ENCODE peak calls at places on chromosome 1, in ten cellular contexts. One of them, this sample, is unnamed.

GRCh38 chr1:2472109-2472508 is 4.0 kb upstream of the PLCH2 start:
- DNase-seq in BE2C: no peak
- DNase-seq in heart right ventricle: no peak
- DNase-seq in H9: no peak
- DNase-seq in right lobe of liver: no peak
- DNase-seq in heart left ventricle: no peak
- DNase-seq in K562: no peak
- DNase-seq in fibroblast of lung: no peak
- DNase-seq in MM.1S: no peak
- DNase-seq in IMR-90: no peak
- DNase-seq in this sample: no peak

GRCh38 chr1:50917796-50918137 is 42.3 kb downstream of the FAF1 start:
- DNase-seq in K562: no peak
- DNase-seq in MM.1S: no peak
- DNase-seq in heart left ventricle: no peak
- DNase-seq in H9: no peak
- DNase-seq in right lobe of liver: no peak
- DNase-seq in heart right ventricle: no peak
- DNase-seq in BE2C: no peak
- DNase-seq in IMR-90: no peak
- DNase-seq in fibroblast of lung: no peak
- DNase-seq in this sample: no peak

GRCh38 chr1:201191723-201192477 is 1.3 kb downstream of the IGFN1 start:
- DNase-seq in H9: no peak
- DNase-seq in heart right ventricle: no peak
- DNase-seq in fibroblast of lung: peak; percentile 75
- DNase-seq in IMR-90: peak; percentile 98
- DNase-seq in K562: no peak
- DNase-seq in right lobe of liver: no peak
- DNase-seq in MM.1S: no peak
- DNase-seq in BE2C: no peak
- DNase-seq in heart left ventricle: no peak
- DNase-seq in this sample: no peak

GRCh38 chr1:112866981-112867380 is 89.0 kb downstream of the SLC16A1 start:
- DNase-seq in H9: no peak
- DNase-seq in heart right ventricle: no peak
- DNase-seq in MM.1S: no peak
- DNase-seq in K562: no peak
- DNase-seq in right lobe of liver: no peak
- DNase-seq in heart left ventricle: no peak
- DNase-seq in IMR-90: no peak
- DNase-seq in fibroblast of lung: no peak
- DNase-seq in BE2C: no peak
- DNase-seq in this sample: no peak

GRCh38 chr1:14852301-14852700 is 253.8 kb downstream of the KAZN start:
- DNase-seq in MM.1S: no peak
- DNase-seq in H9: no peak
- DNase-seq in BE2C: no peak
- DNase-seq in heart left ventricle: no peak
- DNase-seq in K562: no peak
- DNase-seq in fibroblast of lung: no peak
- DNase-seq in heart right ventricle: no peak
- DNase-seq in IMR-90: no peak
- DNase-seq in right lobe of liver: no peak
- DNase-seq in this sample: no peak

GRCh38 chr1:243523766-243524165 is 267.9 kb downstream of the SDCCAG8 start:
- DNase-seq in heart right ventricle: no peak
- DNase-seq in BE2C: no peak
- DNase-seq in fibroblast of lung: no peak
- DNase-seq in IMR-90: no peak
- DNase-seq in MM.1S: no peak
- DNase-seq in right lobe of liver: no peak
- DNase-seq in H9: no peak
- DNase-seq in K562: no peak
- DNase-seq in heart left ventricle: no peak
- DNase-seq in this sample: no peak

GRCh38 chr1:198734323-198735008 is 95.6 kb downstream of the PTPRC start:
- DNase-seq in MM.1S: peak; percentile 58
- DNase-seq in heart left ventricle: no peak
- DNase-seq in H9: no peak
- DNase-seq in right lobe of liver: no peak
- DNase-seq in BE2C: no peak
- DNase-seq in heart right ventricle: no peak
- DNase-seq in fibroblast of lung: no peak
- DNase-seq in K562: no peak
- DNase-seq in IMR-90: no peak
- DNase-seq in this sample: no peak

GRCh38 chr1:153968972-153969371 is 1.3 kb downstream of the CREB3L4 start:
- DNase-seq in IMR-90: no peak
- DNase-seq in heart right ventricle: no peak
- DNase-seq in right lobe of liver: no peak
- DNase-seq in MM.1S: no peak
- DNase-seq in fibroblast of lung: no peak
- DNase-seq in K562: no peak
- DNase-seq in H9: no peak
- DNase-seq in heart left ventricle: no peak
- DNase-seq in BE2C: no peak
- DNase-seq in this sample: no peak

GRCh38 chr1:41103761-41104160 is 82.2 kb upstream of the SLFNL1 start:
- DNase-seq in IMR-90: no peak
- DNase-seq in heart right ventricle: no peak
- DNase-seq in BE2C: no peak
- DNase-seq in heart left ventricle: no peak
- DNase-seq in MM.1S: no peak
- DNase-seq in H9: no peak
- DNase-seq in fibroblast of lung: no peak
- DNase-seq in right lobe of liver: no peak
- DNase-seq in K562: no peak
- DNase-seq in this sample: no peak

GRCh38 chr1:99456536-99456935 is 189.4 kb upstream of the PALMD start:
- DNase-seq in right lobe of liver: no peak
- DNase-seq in fibroblast of lung: no peak
- DNase-seq in heart right ventricle: no peak
- DNase-seq in heart left ventricle: no peak
- DNase-seq in MM.1S: no peak
- DNase-seq in H9: no peak
- DNase-seq in BE2C: no peak
- DNase-seq in IMR-90: peak; percentile 6
- DNase-seq in K562: no peak
- DNase-seq in this sample: no peak
- H3K4me1 ChIP-seq in right lobe of liver: no peaks in the 10 kb centered on the region
- H3K4me1 ChIP-seq in fibroblast of lung: peaks cover 8% of the 10 kb centered on the region
- H3K4me1 ChIP-seq in heart right ventricle: no peaks in the 10 kb centered on the region
- H3K4me1 ChIP-seq in heart left ventricle: no peaks in the 10 kb centered on the region
- H3K4me1 ChIP-seq in MM.1S: no peaks in the 10 kb centered on the region
- H3K4me1 ChIP-seq in H9: no peaks in the 10 kb centered on the region
- H3K4me1 ChIP-seq in BE2C: no peaks in the 10 kb centered on the region
- H3K4me1 ChIP-seq in IMR-90: peaks cover 4% of the 10 kb centered on the region
- H3K4me1 ChIP-seq in K562: no peaks in the 10 kb centered on the region
- H3K4me1 ChIP-seq in this sample: no peaks in the 10 kb centered on the region

DNA sequence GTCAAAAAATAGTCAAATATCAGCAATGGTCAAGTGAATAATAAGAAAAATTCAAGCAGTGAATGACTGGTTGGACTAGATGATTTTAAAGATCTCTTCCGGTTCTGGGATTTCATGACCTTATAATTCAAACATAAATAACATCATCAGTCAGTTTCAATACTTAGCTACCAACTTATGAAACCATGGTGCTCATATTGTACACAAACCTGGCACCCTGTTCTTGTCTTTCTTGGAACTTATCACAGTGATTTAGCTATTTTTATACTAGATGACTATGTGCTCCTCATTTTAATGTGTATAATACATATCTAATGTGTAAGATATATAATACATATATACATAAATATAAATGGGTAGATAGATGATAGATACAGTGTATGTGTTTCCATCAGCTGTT is 156.9 kb downstream of the CLEC20A start:
- DNase-seq in heart right ventricle: no peak
- DNase-seq in BE2C: no peak
- DNase-seq in K562: no peak
- DNase-seq in H9: no peak
- DNase-seq in fibroblast of lung: no peak
- DNase-seq in IMR-90: no peak
- DNase-seq in heart left ventricle: no peak
- DNase-seq in MM.1S: no peak
- DNase-seq in right lobe of liver: no peak
- DNase-seq in this sample: no peak
- H3K4me1 ChIP-seq in heart right ventricle: peaks cover 32% of the 10 kb centered on the region
- H3K4me1 ChIP-seq in BE2C: no peaks in the 10 kb centered on the region
- H3K4me1 ChIP-seq in K562: no peaks in the 10 kb centered on the region
- H3K4me1 ChIP-seq in H9: peaks cover 6% of the 10 kb centered on the region
- H3K4me1 ChIP-seq in fibroblast of lung: peaks cover 4% of the 10 kb centered on the region
- H3K4me1 ChIP-seq in IMR-90: peaks cover 10% of the 10 kb centered on the region
- H3K4me1 ChIP-seq in heart left ventricle: peaks cover 11% of the 10 kb centered on the region
- H3K4me1 ChIP-seq in MM.1S: peaks cover 3% of the 10 kb centered on the region
- H3K4me1 ChIP-seq in right lobe of liver: no peaks in the 10 kb centered on the region
- H3K4me1 ChIP-seq in this sample: peaks cover 38% of the 10 kb centered on the region

GRCh38 chr1:37473431-37474050 is 839 bp upstream of the ZC3H12A start:
- DNase-seq in K562: peak; percentile 75
- DNase-seq in IMR-90: no peak
- DNase-seq in heart left ventricle: no peak
- DNase-seq in BE2C: no peak
- DNase-seq in fibroblast of lung: no peak
- DNase-seq in MM.1S: no peak
- DNase-seq in right lobe of liver: no peak
- DNase-seq in heart right ventricle: no peak
- DNase-seq in H9: no peak
- DNase-seq in this sample: no peak

GRCh38 chr1:37472994-37473393 is 1.4 kb upstream of the ZC3H12A start:
- DNase-seq in K562: no peak
- DNase-seq in IMR-90: no peak
- DNase-seq in H9: no peak
- DNase-seq in right lobe of liver: no peak
- DNase-seq in MM.1S: no peak
- DNase-seq in heart right ventricle: no peak
- DNase-seq in BE2C: no peak
- DNase-seq in fibroblast of lung: no peak
- DNase-seq in heart left ventricle: no peak
- DNase-seq in this sample: no peak

GRCh38 chr1:37474697-37475379 is 458 bp downstream of the ZC3H12A start:
- DNase-seq in right lobe of liver: no peak
- DNase-seq in K562: peak; percentile 52
- DNase-seq in fibroblast of lung: no peak
- DNase-seq in BE2C: no peak
- DNase-seq in MM.1S: no peak
- DNase-seq in heart left ventricle: no peak
- DNase-seq in heart right ventricle: no peak
- DNase-seq in IMR-90: no peak
- DNase-seq in H9: no peak
- DNase-seq in this sample: peak; percentile 56

GRCh38 chr1:37475380-37476086 is 1.2 kb downstream of the ZC3H12A start:
- DNase-seq in MM.1S: no peak
- DNase-seq in H9: no peak
- DNase-seq in BE2C: no peak
- DNase-seq in heart right ventricle: no peak
- DNase-seq in K562: peak; percentile 45
- DNase-seq in right lobe of liver: no peak
- DNase-seq in fibroblast of lung: no peak
- DNase-seq in IMR-90: no peak
- DNase-seq in heart left ventricle: no peak
- DNase-seq in this sample: no peak

DNA sequence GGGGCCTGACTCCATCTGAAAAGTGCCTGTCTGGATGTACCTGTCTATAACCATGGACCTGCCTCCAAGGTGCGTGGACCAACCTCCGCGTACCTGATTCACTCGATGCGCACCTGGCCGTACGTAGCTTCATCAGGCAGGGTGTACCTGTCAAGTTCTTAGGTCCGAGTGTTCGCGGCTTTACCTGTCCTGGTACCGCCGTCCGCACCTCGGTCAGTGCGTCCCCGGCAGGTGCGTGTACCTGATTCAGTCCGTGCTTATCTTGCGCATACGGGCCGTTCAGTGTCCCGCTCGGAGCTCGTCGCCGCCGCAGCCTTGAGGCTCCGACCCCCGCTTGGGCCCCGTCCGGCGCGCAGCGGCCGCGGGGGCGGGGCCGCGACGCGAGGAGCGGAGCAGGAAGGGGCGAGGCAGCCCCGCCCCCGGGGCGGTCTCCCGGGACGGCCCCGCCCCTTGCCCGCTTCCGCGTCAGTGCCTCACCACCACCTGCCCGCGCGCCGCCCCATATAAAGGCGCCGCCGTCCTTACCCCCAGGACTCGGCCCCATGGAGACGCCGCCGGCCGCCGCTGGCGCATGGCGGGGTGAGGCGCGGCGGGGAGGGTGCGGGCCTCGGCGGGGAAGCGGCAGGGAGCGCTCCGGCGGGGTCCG is at the start of gene ZC3H12A:
- DNase-seq in IMR-90: peak; percentile 86
- DNase-seq in heart right ventricle: peak; percentile 85
- DNase-seq in fibroblast of lung: peak; percentile 85
- DNase-seq in K562: peak; percentile 99
- DNase-seq in H9: peak; percentile 88
- DNase-seq in BE2C: peak; percentile 86
- DNase-seq in right lobe of liver: peak; percentile 96
- DNase-seq in heart left ventricle: peak; percentile 92
- DNase-seq in MM.1S: peak; percentile 95
- DNase-seq in this sample: peak; percentile 96
- H3K4me1 ChIP-seq in IMR-90: peaks cover 53% of the 10 kb centered on the region
- H3K4me1 ChIP-seq in heart right ventricle: peaks cover 75% of the 10 kb centered on the region
- H3K4me1 ChIP-seq in fibroblast of lung: peaks cover 49% of the 10 kb centered on the region
- H3K4me1 ChIP-seq in K562: peaks cover 62% of the 10 kb centered on the region
- H3K4me1 ChIP-seq in H9: peaks cover 17% of the 10 kb centered on the region
- H3K4me1 ChIP-seq in BE2C: peaks cover 20% of the 10 kb centered on the region
- H3K4me1 ChIP-seq in right lobe of liver: no peaks in the 10 kb centered on the region
- H3K4me1 ChIP-seq in heart left ventricle: peaks cover 56% of the 10 kb centered on the region
- H3K4me1 ChIP-seq in MM.1S: peaks cover 31% of the 10 kb centered on the region
- H3K4me1 ChIP-seq in this sample: peaks cover 75% of the 10 kb centered on the region

GRCh38 chr1:3787347-3787710 is 9.0 kb downstream of the LRRC47 start:
- DNase-seq in IMR-90: no peak
- DNase-seq in MM.1S: no peak
- DNase-seq in BE2C: no peak
- DNase-seq in heart right ventricle: no peak
- DNase-seq in H9: no peak
- DNase-seq in heart left ventricle: no peak
- DNase-seq in fibroblast of lung: no peak
- DNase-seq in right lobe of liver: no peak
- DNase-seq in K562: no peak
- DNase-seq in this sample: no peak
- H3K4me1 ChIP-seq in IMR-90: no peaks in the 10 kb centered on the region
- H3K4me1 ChIP-seq in MM.1S: no peaks in the 10 kb centered on the region
- H3K4me1 ChIP-seq in BE2C: no peaks in the 10 kb centered on the region
- H3K4me1 ChIP-seq in heart right ventricle: peaks cover 22% of the 10 kb centered on the region
- H3K4me1 ChIP-seq in H9: peaks cover 4% of the 10 kb centered on the region
- H3K4me1 ChIP-seq in heart left ventricle: peaks cover 7% of the 10 kb centered on the region
- H3K4me1 ChIP-seq in fibroblast of lung: no peaks in the 10 kb centered on the region
- H3K4me1 ChIP-seq in right lobe of liver: no peaks in the 10 kb centered on the region
- H3K4me1 ChIP-seq in K562: peaks cover 43% of the 10 kb centered on the region
- H3K4me1 ChIP-seq in this sample: no peaks in the 10 kb centered on the region

This sample was measured in lower lobe of right lung.